ENCODE peak calls at places on chromosome 1, in eight cellular contexts. One of them, this sample, is unnamed.

GRCh38 chr1:246319111-246319510 is 188.0 kb downstream of the SMYD3 start:
- DNase-seq in CD8-positive, alpha-beta T cell: no peak
- DNase-seq in cardiac muscle cell: no peak
- DNase-seq in B cell: no peak
- DNase-seq in BJ: no peak
- DNase-seq in activated CD8-positive, alpha-beta T cell treated with anti-CD3 and anti-CD28 coated beads for 36 hours: no peak
- DNase-seq in cardiac fibroblast: no peak
- DNase-seq in mucosa of descending colon: no peak
- DNase-seq in this sample: no peak

GRCh38 chr1:222914861-222915632 is 100.2 kb downstream of the DISP1 start:
- DNase-seq in CD8-positive, alpha-beta T cell: no peak
- DNase-seq in cardiac muscle cell: no peak
- DNase-seq in B cell: no peak
- DNase-seq in BJ: no peak
- DNase-seq in activated CD8-positive, alpha-beta T cell treated with anti-CD3 and anti-CD28 coated beads for 36 hours: no peak
- DNase-seq in cardiac fibroblast: peak; percentile 91
- DNase-seq in mucosa of descending colon: no peak
- DNase-seq in this sample: no peak

GRCh38 chr1:151715726-151716404 is 738 bp downstream of the CELF3 start:
- DNase-seq in CD8-positive, alpha-beta T cell: no peak
- DNase-seq in cardiac muscle cell: peak; percentile 42
- DNase-seq in B cell: no peak
- DNase-seq in BJ: no peak
- DNase-seq in activated CD8-positive, alpha-beta T cell treated with anti-CD3 and anti-CD28 coated beads for 36 hours: peak; percentile 26
- DNase-seq in cardiac fibroblast: no peak
- DNase-seq in mucosa of descending colon: no peak
- DNase-seq in this sample: no peak

GRCh38 chr1:199619202-199619601 is 408.3 kb upstream of the NR5A2 start:
- DNase-seq in CD8-positive, alpha-beta T cell: no peak
- DNase-seq in cardiac muscle cell: no peak
- DNase-seq in B cell: no peak
- DNase-seq in BJ: no peak
- DNase-seq in activated CD8-positive, alpha-beta T cell treated with anti-CD3 and anti-CD28 coated beads for 36 hours: no peak
- DNase-seq in cardiac fibroblast: no peak
- DNase-seq in mucosa of descending colon: no peak
- DNase-seq in this sample: no peak

GRCh38 chr1:15579683-15580047 is 5.2 kb downstream of the AGMAT start:
- DNase-seq in CD8-positive, alpha-beta T cell: no peak
- DNase-seq in cardiac muscle cell: no peak
- DNase-seq in B cell: no peak
- DNase-seq in BJ: no peak
- DNase-seq in activated CD8-positive, alpha-beta T cell treated with anti-CD3 and anti-CD28 coated beads for 36 hours: no peak
- DNase-seq in cardiac fibroblast: no peak
- DNase-seq in mucosa of descending colon: no peak
- DNase-seq in this sample: peak; percentile 58

GRCh38 chr1:164602480-164603093 is 43.6 kb downstream of the PBX1 start:
- DNase-seq in CD8-positive, alpha-beta T cell: no peak
- DNase-seq in cardiac muscle cell: peak; percentile 82
- DNase-seq in B cell: no peak
- DNase-seq in BJ: peak; percentile 47
- DNase-seq in activated CD8-positive, alpha-beta T cell treated with anti-CD3 and anti-CD28 coated beads for 36 hours: no peak
- DNase-seq in cardiac fibroblast: no peak
- DNase-seq in mucosa of descending colon: peak; percentile 68
- DNase-seq in this sample: no peak

GRCh38 chr1:115838426-115838804 is 2.5 kb downstream of the NHLH2 start:
- DNase-seq in CD8-positive, alpha-beta T cell: no peak
- DNase-seq in cardiac muscle cell: no peak
- DNase-seq in B cell: no peak
- DNase-seq in BJ: no peak
- DNase-seq in activated CD8-positive, alpha-beta T cell treated with anti-CD3 and anti-CD28 coated beads for 36 hours: no peak
- DNase-seq in cardiac fibroblast: no peak
- DNase-seq in mucosa of descending colon: no peak
- DNase-seq in this sample: no peak

GRCh38 chr1:54889132-54889725 is 2.2 kb upstream of the DHCR24 start:
- DNase-seq in CD8-positive, alpha-beta T cell: no peak
- DNase-seq in cardiac muscle cell: no peak
- DNase-seq in B cell: no peak
- DNase-seq in BJ: no peak
- DNase-seq in activated CD8-positive, alpha-beta T cell treated with anti-CD3 and anti-CD28 coated beads for 36 hours: no peak
- DNase-seq in cardiac fibroblast: no peak
- DNase-seq in mucosa of descending colon: no peak
- DNase-seq in this sample: no peak

GRCh38 chr1:19949016-19949415 is 25.6 kb upstream of the PLA2G2E start:
- DNase-seq in CD8-positive, alpha-beta T cell: no peak
- DNase-seq in cardiac muscle cell: no peak
- DNase-seq in B cell: no peak
- DNase-seq in BJ: peak; percentile 7
- DNase-seq in activated CD8-positive, alpha-beta T cell treated with anti-CD3 and anti-CD28 coated beads for 36 hours: no peak
- DNase-seq in cardiac fibroblast: peak; percentile 87
- DNase-seq in mucosa of descending colon: no peak
- DNase-seq in this sample: no peak

GRCh38 chr1:59290173-59290954 is 6.5 kb upstream of the FGGY start:
- DNase-seq in CD8-positive, alpha-beta T cell: no peak
- DNase-seq in cardiac muscle cell: peak; percentile 47
- DNase-seq in B cell: no peak
- DNase-seq in BJ: no peak
- DNase-seq in activated CD8-positive, alpha-beta T cell treated with anti-CD3 and anti-CD28 coated beads for 36 hours: peak; percentile 41
- DNase-seq in cardiac fibroblast: peak; percentile 73
- DNase-seq in mucosa of descending colon: peak; percentile 50
- DNase-seq in this sample: peak; percentile 61

GRCh38 chr1:245858683-245859509 is 648.2 kb downstream of the SMYD3 start:
- DNase-seq in CD8-positive, alpha-beta T cell: no peak
- DNase-seq in cardiac muscle cell: no peak
- DNase-seq in B cell: no peak
- DNase-seq in BJ: no peak
- DNase-seq in activated CD8-positive, alpha-beta T cell treated with anti-CD3 and anti-CD28 coated beads for 36 hours: no peak
- DNase-seq in cardiac fibroblast: peak; percentile 75
- DNase-seq in mucosa of descending colon: no peak
- DNase-seq in this sample: no peak

GRCh38 chr1:17061486-17062271 is 7.8 kb upstream of the SDHB start:
- DNase-seq in CD8-positive, alpha-beta T cell: no peak
- DNase-seq in cardiac muscle cell: no peak
- DNase-seq in B cell: no peak
- DNase-seq in BJ: no peak
- DNase-seq in activated CD8-positive, alpha-beta T cell treated with anti-CD3 and anti-CD28 coated beads for 36 hours: no peak
- DNase-seq in cardiac fibroblast: no peak
- DNase-seq in mucosa of descending colon: no peak
- DNase-seq in this sample: no peak

GRCh38 chr1:98897046-98897445 is 107.6 kb downstream of the PLPPR5 start:
- DNase-seq in CD8-positive, alpha-beta T cell: no peak
- DNase-seq in cardiac muscle cell: no peak
- DNase-seq in B cell: no peak
- DNase-seq in BJ: no peak
- DNase-seq in activated CD8-positive, alpha-beta T cell treated with anti-CD3 and anti-CD28 coated beads for 36 hours: no peak
- DNase-seq in cardiac fibroblast: no peak
- DNase-seq in mucosa of descending colon: no peak
- DNase-seq in this sample: no peak

GRCh38 chr1:70331962-70332361 is 22.6 kb downstream of the ANKRD13C start:
- DNase-seq in CD8-positive, alpha-beta T cell: no peak
- DNase-seq in cardiac muscle cell: no peak
- DNase-seq in B cell: no peak
- DNase-seq in BJ: no peak
- DNase-seq in activated CD8-positive, alpha-beta T cell treated with anti-CD3 and anti-CD28 coated beads for 36 hours: no peak
- DNase-seq in cardiac fibroblast: no peak
- DNase-seq in mucosa of descending colon: no peak
- DNase-seq in this sample: no peak

GRCh38 chr1:113543110-113543509 is 152.8 kb downstream of the MAGI3 start:
- DNase-seq in CD8-positive, alpha-beta T cell: no peak
- DNase-seq in cardiac muscle cell: no peak
- DNase-seq in B cell: no peak
- DNase-seq in BJ: no peak
- DNase-seq in activated CD8-positive, alpha-beta T cell treated with anti-CD3 and anti-CD28 coated beads for 36 hours: no peak
- DNase-seq in cardiac fibroblast: no peak
- DNase-seq in mucosa of descending colon: no peak
- DNase-seq in this sample: no peak

GRCh38 chr1:163824006-163824405 is 502.3 kb downstream of the NUF2 start:
- DNase-seq in CD8-positive, alpha-beta T cell: no peak
- DNase-seq in cardiac muscle cell: no peak
- DNase-seq in B cell: no peak
- DNase-seq in BJ: peak; percentile 80
- DNase-seq in activated CD8-positive, alpha-beta T cell treated with anti-CD3 and anti-CD28 coated beads for 36 hours: no peak
- DNase-seq in cardiac fibroblast: peak; percentile 95
- DNase-seq in mucosa of descending colon: no peak
- DNase-seq in this sample: no peak

GRCh38 chr1:34970220-34970735 is 14.9 kb downstream of the TMEM35B start:
- DNase-seq in CD8-positive, alpha-beta T cell: no peak
- DNase-seq in cardiac muscle cell: no peak
- DNase-seq in B cell: no peak
- DNase-seq in BJ: no peak
- DNase-seq in activated CD8-positive, alpha-beta T cell treated with anti-CD3 and anti-CD28 coated beads for 36 hours: no peak
- DNase-seq in cardiac fibroblast: peak; percentile 48
- DNase-seq in mucosa of descending colon: no peak
- DNase-seq in this sample: no peak

GRCh38 chr1:17661546-17662157 is 93.5 kb upstream of the ACTL8 start:
- DNase-seq in CD8-positive, alpha-beta T cell: peak; percentile 39
- DNase-seq in cardiac muscle cell: peak; percentile 73
- DNase-seq in B cell: peak; percentile 52
- DNase-seq in BJ: no peak
- DNase-seq in activated CD8-positive, alpha-beta T cell treated with anti-CD3 and anti-CD28 coated beads for 36 hours: peak; percentile 75
- DNase-seq in cardiac fibroblast: peak; percentile 68
- DNase-seq in mucosa of descending colon: no peak
- DNase-seq in this sample: peak; percentile 88

GRCh38 chr1:82819234-82819633 is 1018.5 kb downstream of the ADGRL2 start:
- DNase-seq in CD8-positive, alpha-beta T cell: no peak
- DNase-seq in cardiac muscle cell: no peak
- DNase-seq in B cell: no peak
- DNase-seq in BJ: no peak
- DNase-seq in activated CD8-positive, alpha-beta T cell treated with anti-CD3 and anti-CD28 coated beads for 36 hours: peak; percentile 3
- DNase-seq in cardiac fibroblast: no peak
- DNase-seq in mucosa of descending colon: no peak
- DNase-seq in this sample: no peak

GRCh38 chr1:170012920-170013319 is 61.6 kb downstream of the KIFAP3 start:
- DNase-seq in CD8-positive, alpha-beta T cell: no peak
- DNase-seq in cardiac muscle cell: no peak
- DNase-seq in B cell: no peak
- DNase-seq in BJ: no peak
- DNase-seq in activated CD8-positive, alpha-beta T cell treated with anti-CD3 and anti-CD28 coated beads for 36 hours: no peak
- DNase-seq in cardiac fibroblast: no peak
- DNase-seq in mucosa of descending colon: no peak
- DNase-seq in this sample: no peak

GRCh38 chr1:109089242-109090015 is 1.1 kb upstream of the TMEM167B start:
- DNase-seq in CD8-positive, alpha-beta T cell: no peak
- DNase-seq in cardiac muscle cell: peak; percentile 37
- DNase-seq in B cell: no peak
- DNase-seq in BJ: no peak
- DNase-seq in activated CD8-positive, alpha-beta T cell treated with anti-CD3 and anti-CD28 coated beads for 36 hours: peak; percentile 60
- DNase-seq in cardiac fibroblast: peak; percentile 61
- DNase-seq in mucosa of descending colon: peak; percentile 74
- DNase-seq in this sample: peak; percentile 57

GRCh38 chr1:228105269-228105995 is 2.3 kb upstream of the C1orf35 start:
- DNase-seq in CD8-positive, alpha-beta T cell: no peak
- DNase-seq in cardiac muscle cell: no peak
- DNase-seq in B cell: peak; percentile 34
- DNase-seq in BJ: no peak
- DNase-seq in activated CD8-positive, alpha-beta T cell treated with anti-CD3 and anti-CD28 coated beads for 36 hours: no peak
- DNase-seq in cardiac fibroblast: no peak
- DNase-seq in mucosa of descending colon: no peak
- DNase-seq in this sample: no peak

DNA sequence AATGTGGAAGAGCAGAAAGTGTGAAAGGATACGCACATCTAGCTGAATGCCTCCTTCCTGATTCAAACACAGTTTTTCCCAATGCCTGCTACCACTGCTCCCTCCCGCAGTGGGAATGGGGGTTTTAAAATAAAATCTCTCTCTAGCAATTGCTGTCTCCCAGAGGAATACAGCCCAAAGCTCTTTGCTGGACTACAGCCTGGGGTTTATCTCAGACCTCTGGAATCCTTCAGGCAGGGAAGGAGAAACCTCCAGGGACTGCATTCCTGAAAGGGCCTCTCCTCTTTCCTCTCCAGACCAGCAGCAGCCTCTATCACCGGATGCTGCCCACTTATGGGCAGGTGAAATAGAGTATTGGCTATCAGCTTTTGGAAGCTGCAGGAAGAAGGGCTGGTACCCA is 6.3 kb downstream of the IER5 start:
- DNase-seq in CD8-positive, alpha-beta T cell: no peak
- DNase-seq in cardiac muscle cell: peak; percentile 80
- DNase-seq in B cell: no peak
- DNase-seq in BJ: peak; percentile 75
- DNase-seq in activated CD8-positive, alpha-beta T cell treated with anti-CD3 and anti-CD28 coated beads for 36 hours: no peak
- DNase-seq in cardiac fibroblast: peak; percentile 97
- DNase-seq in mucosa of descending colon: no peak
- DNase-seq in this sample: no peak
- TF ChIP-seq CTCF in CD8-positive, alpha-beta T cell: no peak
- TF ChIP-seq CTCF in cardiac muscle cell: no peak
- TF ChIP-seq CTCF in B cell: no peak
- TF ChIP-seq CTCF in BJ: no peak
- TF ChIP-seq CTCF in activated CD8-positive, alpha-beta T cell treated with anti-CD3 and anti-CD28 coated beads for 36 hours: no peak
- TF ChIP-seq CTCF in cardiac fibroblast: no peak
- TF ChIP-seq CTCF in mucosa of descending colon: no peak
- TF ChIP-seq CTCF in this sample: no peak

GRCh38 chr1:30724175-30724574 is 790 bp upstream of the MATN1 start:
- DNase-seq in CD8-positive, alpha-beta T cell: no peak
- DNase-seq in cardiac muscle cell: no peak
- DNase-seq in B cell: no peak
- DNase-seq in BJ: no peak
- DNase-seq in activated CD8-positive, alpha-beta T cell treated with anti-CD3 and anti-CD28 coated beads for 36 hours: no peak
- DNase-seq in cardiac fibroblast: no peak
- DNase-seq in mucosa of descending colon: no peak
- DNase-seq in this sample: no peak
- TF ChIP-seq CTCF in CD8-positive, alpha-beta T cell: no peak
- TF ChIP-seq CTCF in cardiac muscle cell: peak; percentile 28
- TF ChIP-seq CTCF in B cell: peak; percentile 11
- TF ChIP-seq CTCF in BJ: peak; percentile 22
- TF ChIP-seq CTCF in activated CD8-positive, alpha-beta T cell treated with anti-CD3 and anti-CD28 coated beads for 36 hours: peak; percentile 30
- TF ChIP-seq CTCF in cardiac fibroblast: peak; percentile 18
- TF ChIP-seq CTCF in mucosa of descending colon: no peak
- TF ChIP-seq CTCF in this sample: peak; percentile 29

DNA sequence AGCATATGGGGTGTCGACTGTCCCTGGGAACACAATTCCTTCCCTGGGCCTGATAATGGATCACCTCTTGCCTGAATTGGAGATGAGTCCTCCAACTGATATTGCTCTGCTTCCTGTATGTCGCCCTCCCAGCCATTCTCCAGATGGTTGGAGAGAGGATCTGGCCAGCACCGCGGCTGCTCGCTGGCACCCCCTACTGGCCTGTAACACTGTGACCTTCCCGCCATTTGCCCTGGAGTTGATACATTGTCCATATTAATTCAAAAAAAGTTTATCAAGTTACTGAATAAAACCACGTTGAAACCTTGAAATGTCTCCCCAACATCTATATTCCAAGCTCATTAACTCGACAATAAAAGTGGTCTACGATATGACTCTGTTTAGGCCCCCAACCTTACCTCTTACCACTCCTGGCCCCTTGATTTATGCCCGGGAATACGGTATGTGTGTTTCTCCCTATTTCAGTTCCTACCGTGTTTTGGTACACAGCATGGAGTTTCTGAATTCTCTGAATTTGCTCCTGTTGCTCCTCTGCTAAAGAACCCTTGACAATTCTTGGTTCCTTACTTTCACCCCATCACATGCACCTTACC is 241.8 kb upstream of the KIAA0040 start:
- DNase-seq in CD8-positive, alpha-beta T cell: no peak
- DNase-seq in cardiac muscle cell: no peak
- DNase-seq in B cell: no peak
- DNase-seq in BJ: no peak
- DNase-seq in activated CD8-positive, alpha-beta T cell treated with anti-CD3 and anti-CD28 coated beads for 36 hours: peak; percentile 23
- DNase-seq in cardiac fibroblast: no peak
- DNase-seq in mucosa of descending colon: no peak
- DNase-seq in this sample: peak; percentile 23
- TF ChIP-seq CTCF in CD8-positive, alpha-beta T cell: no peak
- TF ChIP-seq CTCF in cardiac muscle cell: peak; percentile 7
- TF ChIP-seq CTCF in B cell: peak; percentile 27
- TF ChIP-seq CTCF in BJ: no peak
- TF ChIP-seq CTCF in activated CD8-positive, alpha-beta T cell treated with anti-CD3 and anti-CD28 coated beads for 36 hours: peak; percentile 60
- TF ChIP-seq CTCF in cardiac fibroblast: peak; percentile 13
- TF ChIP-seq CTCF in mucosa of descending colon: no peak
- TF ChIP-seq CTCF in this sample: peak; percentile 76

GRCh38 chr1:85661767-85662166 is 46.5 kb downstream of the ZNHIT6 start:
- DNase-seq in CD8-positive, alpha-beta T cell: no peak
- DNase-seq in cardiac muscle cell: peak; percentile 25
- DNase-seq in B cell: no peak
- DNase-seq in BJ: no peak
- DNase-seq in activated CD8-positive, alpha-beta T cell treated with anti-CD3 and anti-CD28 coated beads for 36 hours: no peak
- DNase-seq in cardiac fibroblast: no peak
- DNase-seq in mucosa of descending colon: no peak
- DNase-seq in this sample: no peak
- TF ChIP-seq CTCF in CD8-positive, alpha-beta T cell: no peak
- TF ChIP-seq CTCF in cardiac muscle cell: no peak
- TF ChIP-seq CTCF in B cell: no peak
- TF ChIP-seq CTCF in BJ: no peak
- TF ChIP-seq CTCF in activated CD8-positive, alpha-beta T cell treated with anti-CD3 and anti-CD28 coated beads for 36 hours: no peak
- TF ChIP-seq CTCF in cardiac fibroblast: no peak
- TF ChIP-seq CTCF in mucosa of descending colon: no peak
- TF ChIP-seq CTCF in this sample: no peak